ENCODE peak calls at places on chromosomes 4 and X, in ten cellular contexts. C is ovary; G is Calu3; M is SW480; W is GM13976; Q is stimulated activated CD4-positive, alpha-beta T cell treated with anti-CD3 and anti-CD28 coated beads, TNF-alpha, amount 100 ng/mL, for 4 hours; H is BJ; P is activated T-cell treated with anti-CD3 and anti-CD28 coated beads, Interleukin-2, amount 50 U/mL, for 72 hours; T is bronchial epithelial cell; V is B cell. L is an unnamed sample.

GRCh38 chrX:118571829-118572228 is 76.2 kb downstream of the DOCK11 start:
- DNase-seq in C (no peak), G (no peak), M (no peak), W (no peak), Q (no peak), H (no peak), P (no peak), T (no peak), V (no peak), L (peak)

GRCh38 chr4:67332627-67333026 is 212.7 kb downstream of the CENPC start:
- DNase-seq in C (no peak), G (peak), M (peak), W (no peak), Q (no peak), H (no peak), P (no peak), T (peak), V (no peak), L (peak)

GRCh38 chrX:115690554-115691216 is 129.7 kb downstream of the PLS3 start:
- DNase-seq in C (peak), G (peak), M (peak), W (peak), Q (no peak), H (peak), P (peak), T (peak), V (peak), L (peak)

GRCh38 chrX:1542994-1543725 is 6.2 kb upstream of the P2RY8 start:
- DNase-seq in C (no peak), G (no peak), M (no peak), W (no peak), Q (no peak), H (no peak), P (no peak), T (no peak), V (no peak), L (no peak)

GRCh38 chrX:30488092-30488491 is 89.5 kb downstream of the TASL start:
- DNase-seq in C (no peak), G (peak), M (no peak), W (peak), Q (no peak), H (no peak), P (no peak), T (no peak), V (no peak), L (peak)

GRCh38 chr4:139229534-139230039 is 50.4 kb downstream of the MGARP start:
- DNase-seq in C (no peak), G (peak), M (peak), W (peak), Q (no peak), H (no peak), P (no peak), T (peak), V (peak), L (peak)

GRCh38 chr4:113761682-113762060 is at the start of gene CAMK2D:
- DNase-seq in C (peak), G (peak), M (peak), W (peak), Q (peak), H (peak), P (peak), T (peak), V (peak), L (peak)

GRCh38 chr4:73776363-73776762 is 36.0 kb downstream of the CXCL8 start:
- DNase-seq in C (peak), G (peak), M (peak), W (no peak), Q (no peak), H (no peak), P (no peak), T (peak), V (no peak), L (peak)

GRCh38 chrX:110226931-110227330 is 91.0 kb downstream of the AMMECR1 start:
- DNase-seq in C (no peak), G (no peak), M (no peak), W (no peak), Q (no peak), H (no peak), P (no peak), T (peak), V (no peak), L (no peak)

GRCh38 chr4:37970702-37971101 is 10.5 kb downstream of the PTTG2 start:
- DNase-seq in C (no peak), G (peak), M (peak), W (no peak), Q (peak), H (no peak), P (peak), T (peak), V (peak), L (no peak)